ENCODE peak calls at places on chromosomes 7 and 10, in nine cellular contexts. D is RWPE2; J is activated T-cell treated with anti-CD3 and anti-CD28 coated beads, Interleukin-2, amount 50 U/mL, for 1 hour; U is activated CD4-positive, alpha-beta T cell treated with anti-CD3 and anti-CD28 coated beads, Interleukin-2, amount 10 ng/mL, durations not matched to agents 7 days and 5 days; T is ELR; B is HS-5; Z is GM04504; Q is AG08395; H is SHP77. F is an unnamed sample.

GRCh38 chr7:54773472-54774399 is 14.7 kb upstream of the SEC61G start:
- DNase-seq in B (peak), U (peak), Z (peak), J (peak), Q (peak), D (peak), H (peak), T (peak), F (peak)

GRCh38 chr7:49721441-49721840 is 52.0 kb upstream of the VWC2 start:
- DNase-seq in Z (no peak), D (no peak), B (no peak), U (no peak), T (no peak), H (no peak), J (no peak), Q (no peak), F (no peak)

GRCh38 chr7:140672382-140673062 is at the start of gene ADCK2:
- DNase-seq in Z (no peak), D (no peak), B (no peak), Q (peak), J (no peak), H (peak), U (peak), T (peak), F (peak)

GRCh38 chr7:50153141-50153540 is 60.1 kb upstream of the ZPBP start:
- DNase-seq in D (no peak), T (no peak), Q (no peak), H (no peak), B (no peak), J (no peak), Z (no peak), U (no peak), F (no peak)

GRCh38 chr7:69982197-69982596 is 383.9 kb downstream of the AUTS2 start:
- DNase-seq in J (no peak), D (no peak), B (no peak), H (no peak), Z (no peak), Q (peak), T (no peak), U (no peak), F (no peak)

GRCh38 chr7:103387267-103387666 is 39.8 kb downstream of the PSMC2 start:
- DNase-seq in H (no peak), Z (no peak), U (no peak), B (no peak), Q (no peak), T (no peak), D (no peak), J (no peak), F (no peak)

GRCh38 chr7:151572136-151572535 is 52.4 kb upstream of the RHEB start:
- DNase-seq in J (no peak), D (no peak), U (no peak), Q (peak), T (no peak), Z (no peak), H (no peak), B (no peak), F (no peak)

GRCh38 chr10:48802611-48803046 is 118.0 kb downstream of the WDFY4 start:
- DNase-seq in J (no peak), D (no peak), H (no peak), B (no peak), U (no peak), T (no peak), Z (no peak), Q (no peak), F (no peak)

GRCh38 chr10:94496010-94496409 is 49.6 kb upstream of the HELLS start:
- DNase-seq in B (peak), D (no peak), Z (no peak), U (no peak), T (peak), Q (no peak), H (no peak), J (no peak), F (no peak)

GRCh38 chr7:91098566-91098965 is 165.7 kb upstream of the FZD1 start:
- DNase-seq in H (no peak), J (no peak), D (no peak), B (no peak), Q (peak), Z (no peak), T (peak), U (no peak), F (no peak)

GRCh38 chr7:115678049-115678982 is 352.2 kb downstream of the TFEC start:
- DNase-seq in Q (peak), H (no peak), T (peak), Z (peak), B (peak), D (no peak), U (no peak), J (no peak), F (peak)

GRCh38 chr10:128017825-128018224 is 108.4 kb downstream of the MKI67 start:
- DNase-seq in U (no peak), J (no peak), B (no peak), T (no peak), H (no peak), Z (no peak), D (no peak), Q (no peak), F (no peak)

F was measured in NCI-H774.